ENCODE peak calls at places on chromosomes 5 and 9, in ten cellular contexts. J is HFFc6, M is IMR-90, G is Caco-2, B is uterus, X is neural crest cell, F is A549, S is AG10803, P is GM12865, N is osteoblast. K is an unnamed sample.

GRCh38 chr5:57751710-57752109 is 269.1 kb upstream of the ACTBL2 start:
- DNase-seq in X (no peak), J (no peak), G (no peak), N (no peak), S (peak), B (no peak), M (no peak), F (no peak), P (no peak), K (no peak)

GRCh38 chr9:109460576-109460975 is 37.5 kb downstream of the PTPN3 start:
- DNase-seq in N (no peak), X (no peak), J (no peak), B (no peak), P (no peak), G (no peak), S (no peak), F (no peak), M (no peak), K (no peak)

GRCh38 chr9:128006360-128007024 is 25.7 kb upstream of the EEIG1 start:
- DNase-seq in S (no peak), M (peak), B (no peak), N (no peak), F (peak), X (no peak), J (peak), G (no peak), P (no peak), K (no peak)

GRCh38 chr5:148443998-148444397 is 60.2 kb downstream of the FBXO38 start:
- DNase-seq in F (peak), J (peak), P (peak), G (peak), N (peak), S (peak), X (peak), M (peak), B (no peak), K (no peak)

GRCh38 chr9:116501871-116502270 is 185.2 kb upstream of the TRIM32 start:
- DNase-seq in F (peak), P (no peak), M (peak), G (no peak), S (peak), J (peak), N (peak), X (no peak), B (no peak), K (no peak)

GRCh38 chr5:40172721-40173120 is 507.0 kb upstream of the PTGER4 start:
- DNase-seq in F (no peak), B (no peak), J (no peak), M (no peak), P (no peak), G (no peak), X (no peak), N (no peak), S (no peak), K (no peak)

GRCh38 chr9:11743356-11743755 is 949.8 kb upstream of the TYRP1 start:
- DNase-seq in G (no peak), X (no peak), M (no peak), P (no peak), F (no peak), J (no peak), B (no peak), N (no peak), S (no peak), K (no peak)

GRCh38 chr5:34496258-34496657 is 159.9 kb upstream of the RAI14 start:
- DNase-seq in P (no peak), N (peak), M (no peak), S (peak), B (peak), J (no peak), F (no peak), X (no peak), G (no peak), K (no peak)

GRCh38 chr5:151082274-151082902 is 1.6 kb upstream of the TNIP1 start:
- DNase-seq in P (no peak), J (no peak), B (no peak), X (no peak), S (no peak), M (peak), G (peak), F (peak), N (no peak), K (no peak)

GRCh38 chr9:136867480-136867879 is 1.4 kb upstream of the EDF1 start:
- DNase-seq in F (no peak), N (no peak), J (no peak), B (no peak), X (no peak), G (no peak), M (no peak), P (no peak), S (no peak), K (no peak)
- TF ChIP-seq CTCF in F (no peak), N (no peak), J (no peak), B (no peak), X (no peak), G (no peak), M (no peak), P (no peak), S (no peak), K (no peak)

DNA sequence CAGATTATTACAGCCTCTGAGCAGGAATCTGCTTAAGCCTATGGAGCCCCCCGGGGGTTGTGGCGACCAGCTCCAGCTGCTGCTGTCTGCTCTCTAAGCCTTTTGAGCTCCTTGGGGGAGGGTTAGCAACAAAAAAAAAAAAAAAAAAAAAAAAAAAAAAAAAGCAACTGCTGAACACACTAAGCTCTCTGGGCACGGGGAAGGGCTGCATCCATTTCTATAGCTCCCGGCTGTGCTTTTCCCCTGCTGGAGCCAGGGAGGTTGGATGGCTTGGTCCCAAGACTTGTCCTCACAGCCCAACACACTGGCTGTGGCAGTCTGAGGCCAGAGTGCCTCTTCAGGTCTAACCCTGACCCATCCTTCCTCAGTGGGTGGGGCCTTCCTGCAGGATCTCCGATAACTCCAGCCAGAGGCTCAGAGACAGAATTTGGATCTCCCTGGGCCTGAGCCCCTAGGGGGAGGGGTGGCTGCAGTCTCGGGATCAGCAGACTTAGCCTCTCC is 82.1 kb downstream of the FBN2 start:
- DNase-seq in X (no peak), M (no peak), F (no peak), J (no peak), P (no peak), N (no peak), G (no peak), B (no peak), S (no peak), K (no peak)
- TF ChIP-seq CTCF in X (no peak), M (no peak), F (no peak), J (no peak), P (no peak), N (no peak), G (no peak), B (no peak), S (no peak), K (no peak)

DNA sequence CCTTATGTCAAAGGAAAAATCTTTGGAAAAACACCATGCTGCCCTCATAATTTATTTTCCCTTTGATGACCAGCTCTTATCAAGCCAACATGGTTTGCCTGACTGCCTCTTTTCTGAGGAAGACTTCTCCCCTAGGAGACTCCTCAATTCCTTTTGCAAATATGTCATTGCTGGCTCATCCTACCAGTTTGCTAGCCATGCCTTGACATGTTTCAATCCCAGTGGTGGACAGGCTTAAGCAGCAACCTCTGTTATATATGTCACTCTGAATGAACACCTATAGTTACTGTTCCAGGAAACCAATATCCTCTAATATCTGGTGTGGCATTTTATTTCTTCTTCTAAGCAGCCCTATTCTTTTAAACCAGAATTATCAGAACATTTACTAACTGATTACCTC is 615.8 kb downstream of the HTR1A start:
- DNase-seq in M (no peak), X (no peak), S (no peak), F (no peak), J (no peak), P (no peak), N (no peak), G (no peak), B (no peak), K (no peak)
- TF ChIP-seq CTCF in M (no peak), X (no peak), S (no peak), F (no peak), J (no peak), P (no peak), N (no peak), G (no peak), B (no peak), K (no peak)

GRCh38 chr9:131276107-131276888 is at the start of gene FAM78A:
- DNase-seq in F (no peak), N (peak), P (peak), S (peak), G (peak), M (no peak), B (no peak), X (no peak), J (no peak), K (no peak)
- TF ChIP-seq CTCF in F (no peak), N (no peak), P (no peak), S (no peak), G (no peak), M (no peak), B (no peak), X (no peak), J (no peak), K (no peak)

GRCh38 chr5:42059291-42059690 is 134.2 kb downstream of the FBXO4 start:
- DNase-seq in F (no peak), N (peak), M (no peak), X (no peak), S (no peak), P (no peak), J (no peak), G (no peak), B (no peak), K (no peak)

GRCh38 chr5:42059778-42060464 is 134.8 kb downstream of the FBXO4 start:
- DNase-seq in P (no peak), J (no peak), X (no peak), N (peak), S (no peak), G (no peak), B (no peak), M (no peak), F (no peak), K (no peak)

DNA sequence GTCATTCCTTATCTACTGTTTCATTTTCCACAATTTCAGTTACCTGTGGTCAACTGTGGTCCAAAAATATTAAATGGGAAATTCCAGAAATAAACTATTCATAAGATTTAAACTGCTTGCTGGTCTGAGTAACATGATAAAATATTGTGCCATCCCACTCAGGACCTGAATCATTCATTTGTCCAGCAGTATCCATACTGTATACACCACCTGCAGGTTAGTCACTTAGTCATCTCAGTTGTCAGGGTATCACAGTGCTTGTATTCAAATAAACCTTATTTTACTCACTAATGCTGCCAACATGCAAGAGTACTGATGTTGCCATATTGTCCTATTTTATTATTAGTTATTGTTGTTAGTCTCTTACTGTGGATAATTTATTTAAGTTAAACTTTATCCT is 139.7 kb downstream of the FBXO4 start:
- DNase-seq in P (no peak), F (no peak), J (no peak), B (no peak), S (no peak), G (no peak), X (no peak), M (no peak), N (no peak), K (no peak)
- TF ChIP-seq CTCF in P (no peak), F (no peak), J (no peak), B (no peak), S (no peak), G (no peak), X (no peak), M (no peak), N (no peak), K (no peak)

GRCh38 chr9:95003694-95004451 is 277.4 kb downstream of the AOPEP start:
- DNase-seq in N (peak), J (peak), P (peak), F (peak), M (peak), S (peak), X (no peak), B (peak), G (peak), K (no peak)
- TF ChIP-seq CTCF in N (no peak), J (peak), P (no peak), F (no peak), M (peak), S (peak), X (peak), B (no peak), G (no peak), K (no peak)

DNA sequence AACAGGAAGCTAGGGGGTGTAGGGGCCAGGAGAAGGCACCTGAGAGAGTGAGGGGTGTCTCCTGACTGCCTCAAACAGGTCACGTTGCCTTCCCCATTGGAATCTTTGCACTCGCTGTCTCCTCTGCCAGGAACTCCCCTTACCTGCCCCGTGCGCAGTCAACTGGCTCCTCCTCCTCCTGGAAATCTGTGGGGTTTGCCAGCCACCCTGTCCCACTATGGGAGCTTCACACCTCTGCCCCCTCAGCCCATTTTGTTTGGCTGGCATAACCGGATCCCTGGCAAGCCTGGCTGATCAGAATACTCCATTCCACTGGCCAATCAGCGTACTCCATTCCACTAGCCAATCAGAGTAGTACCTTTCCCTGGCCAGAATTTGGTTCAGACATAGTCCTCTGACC is 10.4 kb upstream of the SLC34A1 start:
- DNase-seq in G (no peak), N (no peak), B (no peak), J (no peak), X (no peak), M (no peak), S (no peak), F (no peak), P (no peak), K (no peak)
- TF ChIP-seq CTCF in G (no peak), N (no peak), B (no peak), J (no peak), X (no peak), M (no peak), S (no peak), F (no peak), P (no peak), K (no peak)

DNA sequence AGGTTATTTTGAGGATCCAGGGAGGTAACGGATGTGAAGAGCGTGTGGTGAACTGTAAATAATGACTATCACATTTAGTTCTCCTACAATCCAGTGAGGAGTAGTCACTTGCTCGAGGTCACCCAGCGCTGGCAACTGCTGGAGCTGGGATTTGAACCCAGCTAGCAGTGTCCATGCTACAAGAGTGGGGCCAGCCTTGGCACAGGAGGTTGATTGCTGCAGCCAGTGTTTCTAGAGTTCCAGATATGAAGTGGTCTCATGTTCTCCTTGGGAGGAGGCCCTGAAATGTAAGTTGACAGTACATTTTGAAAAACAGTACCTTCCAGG is 765 bp downstream of the CCDC107 start:
- DNase-seq in M (peak), B (peak), N (peak), J (peak), G (no peak), F (peak), P (peak), X (no peak), S (peak), K (no peak)
- TF ChIP-seq CTCF in M (no peak), B (no peak), N (no peak), J (no peak), G (no peak), F (no peak), P (no peak), X (no peak), S (no peak), K (no peak)

GRCh38 chr5:62717211-62717927 is 138.8 kb downstream of the LRRC70 start:
- DNase-seq in G (no peak), F (no peak), M (no peak), J (no peak), X (no peak), P (no peak), N (no peak), B (no peak), S (no peak), K (no peak)

GRCh38 chr5:62719061-62719730 is 140.6 kb downstream of the LRRC70 start:
- DNase-seq in J (no peak), X (no peak), F (no peak), S (no peak), G (no peak), P (no peak), N (no peak), B (no peak), M (no peak), K (no peak)

GRCh38 chr5:62722360-62722759 is 143.7 kb downstream of the LRRC70 start:
- DNase-seq in N (no peak), B (no peak), J (no peak), S (no peak), M (no peak), X (no peak), P (no peak), F (peak), G (peak), K (no peak)

GRCh38 chr5:62718368-62718767 is 139.7 kb downstream of the LRRC70 start:
- DNase-seq in P (peak), F (peak), S (peak), B (no peak), M (no peak), N (no peak), G (no peak), X (no peak), J (no peak), K (no peak)

DNA sequence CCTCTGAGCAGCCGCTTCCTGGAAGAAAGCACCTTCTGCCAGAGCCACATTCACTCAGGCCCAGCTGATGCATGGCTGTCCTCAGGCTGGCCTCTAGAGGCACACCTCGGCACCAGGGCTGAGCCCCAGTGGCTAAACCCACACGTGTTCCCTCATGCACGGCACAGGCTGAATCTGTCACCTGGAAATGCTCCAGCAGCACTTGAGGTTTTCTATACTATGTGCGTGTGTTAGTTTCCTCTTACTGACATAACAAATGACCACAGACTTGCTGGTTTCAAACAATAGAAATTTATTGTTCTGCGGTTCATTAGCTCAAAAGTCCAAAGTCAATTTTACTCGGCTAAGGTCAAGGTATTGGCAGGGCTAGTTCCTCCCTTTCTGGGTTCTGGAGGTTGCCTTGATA is 141.4 kb downstream of the LRRC70 start:
- DNase-seq in F (peak), M (peak), S (peak), B (no peak), X (peak), J (peak), P (peak), N (no peak), G (peak), K (no peak)
- TF ChIP-seq CTCF in F (no peak), M (peak), S (no peak), B (no peak), X (peak), J (peak), P (peak), N (no peak), G (no peak), K (no peak)